ENCODE peak calls at places on chromosomes 11 and 22, in six cellular contexts. D, A, L, Y, J and O are unnamed samples.

GRCh38 chr22:40076702-40077645 is 82.2 kb downstream of the FAM83F start:
- DNase-seq in D (no peak), A (no peak), L (no peak), Y (no peak), J (no peak), O (no peak)

GRCh38 chr11:46378811-46379482 is 2.5 kb upstream of the MDK start:
- DNase-seq in D (no peak), A (no peak), L (no peak), Y (no peak), J (no peak), O (no peak)

GRCh38 chr11:111676878-111677585 is 74.8 kb downstream of the SIK2 start:
- DNase-seq in D (no peak), A (no peak), L (peak; percentile 12), Y (no peak), J (no peak), O (no peak)

GRCh38 chr11:36177837-36178236 is 111.4 kb downstream of the COMMD9 start:
- DNase-seq in D (no peak), A (no peak), L (no peak), Y (no peak), J (no peak), O (no peak)

GRCh38 chr11:116984589-116984988 is 113.6 kb downstream of the SIK3 start:
- DNase-seq in D (no peak), A (no peak), L (no peak), Y (no peak), J (peak; percentile 97), O (no peak)

GRCh38 chr11:10657308-10658271 is 36.0 kb downstream of the IRAG1 start:
- DNase-seq in D (no peak), A (no peak), L (no peak), Y (no peak), J (no peak), O (no peak)

GRCh38 chr11:131759140-131759539 is 388.7 kb downstream of the NTM start:
- DNase-seq in D (no peak), A (no peak), L (no peak), Y (no peak), J (no peak), O (no peak)

GRCh38 chr11:20639688-20640087 is 29.7 kb upstream of the NELL1 start:
- DNase-seq in D (no peak), A (no peak), L (no peak), Y (no peak), J (no peak), O (no peak)

GRCh38 chr22:27876684-27877083 is 42.4 kb downstream of the PITPNB start:
- DNase-seq in D (no peak), A (no peak), L (no peak), Y (no peak), J (no peak), O (no peak)

GRCh38 chr22:46723882-46724281 is 14.2 kb downstream of the CERK start:
- DNase-seq in D (no peak), A (no peak), L (no peak), Y (no peak), J (no peak), O (no peak)

GRCh38 chr11:17286332-17286731 is 9.8 kb downstream of the NUCB2 start:
- DNase-seq in D (no peak), A (no peak), L (no peak), Y (no peak), J (no peak), O (no peak)

GRCh38 chr22:22710719-22711531 is 66.5 kb downstream of the GGTLC2 start:
- DNase-seq in D (peak; percentile 38), A (peak; percentile 92), L (peak; percentile 13), Y (peak; percentile 77), J (no peak), O (peak; percentile 76)

GRCh38 chr11:67027943-67028542 is 5.1 kb downstream of the SYT12 start:
- DNase-seq in D (no peak), A (peak; percentile 53), L (no peak), Y (no peak), J (no peak), O (no peak)

GRCh38 chr11:107457205-107457557 is 444 bp downstream of the CWF19L2 start:
- DNase-seq in D (no peak), A (no peak), L (peak; percentile 12), Y (no peak), J (no peak), O (no peak)

GRCh38 chr11:9130297-9130696 is 38.9 kb upstream of the SCUBE2 start:
- DNase-seq in D (no peak), A (no peak), L (no peak), Y (no peak), J (no peak), O (no peak)

GRCh38 chr22:37806409-37807338 is 1.1 kb upstream of the GCAT start:
- DNase-seq in D (no peak), A (peak; percentile 71), L (no peak), Y (no peak), J (no peak), O (peak; percentile 35)

GRCh38 chr11:36280531-36280930 is 8.7 kb downstream of the COMMD9 start:
- DNase-seq in D (peak; percentile 18), A (no peak), L (no peak), Y (no peak), J (no peak), O (no peak)

GRCh38 chr22:36746571-36746970 is 29.3 kb downstream of the IFT27 start:
- DNase-seq in D (no peak), A (peak; percentile 20), L (no peak), Y (no peak), J (no peak), O (no peak)

GRCh38 chr11:108062336-108062735 is 53.6 kb downstream of the CUL5 start:
- DNase-seq in D (no peak), A (no peak), L (no peak), Y (no peak), J (no peak), O (no peak)

DNA sequence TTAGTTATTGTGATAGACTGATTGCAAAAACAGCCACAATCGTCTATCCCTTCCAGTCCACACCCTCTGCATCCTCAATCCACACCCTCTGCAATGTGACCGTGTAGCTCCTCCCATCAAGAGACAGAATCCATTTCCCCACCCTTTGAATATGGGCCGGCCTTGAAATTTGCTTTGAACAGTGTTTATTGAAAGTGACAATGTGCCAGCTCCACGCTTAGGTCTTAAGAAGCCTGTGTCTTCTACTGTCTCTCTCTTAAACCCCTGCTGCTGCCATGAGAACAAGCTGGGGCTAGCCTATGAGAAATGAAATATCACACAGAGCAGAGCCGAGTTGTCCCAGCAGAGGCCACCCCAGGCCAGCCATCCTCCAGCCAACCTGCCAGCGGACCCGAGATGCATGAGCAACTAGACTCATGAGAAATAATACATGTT is 22.3 kb upstream of the MICAL2 start:
- DNase-seq in D (peak; percentile 75), A (no peak), L (no peak), Y (peak; percentile 61), J (peak; percentile 43), O (no peak)
- TF ChIP-seq CTCF in D (peak; percentile 69), A (peak; percentile 18), L (peak; percentile 62), Y (peak; percentile 33), J (peak; percentile 49), O (no peak)

DNA sequence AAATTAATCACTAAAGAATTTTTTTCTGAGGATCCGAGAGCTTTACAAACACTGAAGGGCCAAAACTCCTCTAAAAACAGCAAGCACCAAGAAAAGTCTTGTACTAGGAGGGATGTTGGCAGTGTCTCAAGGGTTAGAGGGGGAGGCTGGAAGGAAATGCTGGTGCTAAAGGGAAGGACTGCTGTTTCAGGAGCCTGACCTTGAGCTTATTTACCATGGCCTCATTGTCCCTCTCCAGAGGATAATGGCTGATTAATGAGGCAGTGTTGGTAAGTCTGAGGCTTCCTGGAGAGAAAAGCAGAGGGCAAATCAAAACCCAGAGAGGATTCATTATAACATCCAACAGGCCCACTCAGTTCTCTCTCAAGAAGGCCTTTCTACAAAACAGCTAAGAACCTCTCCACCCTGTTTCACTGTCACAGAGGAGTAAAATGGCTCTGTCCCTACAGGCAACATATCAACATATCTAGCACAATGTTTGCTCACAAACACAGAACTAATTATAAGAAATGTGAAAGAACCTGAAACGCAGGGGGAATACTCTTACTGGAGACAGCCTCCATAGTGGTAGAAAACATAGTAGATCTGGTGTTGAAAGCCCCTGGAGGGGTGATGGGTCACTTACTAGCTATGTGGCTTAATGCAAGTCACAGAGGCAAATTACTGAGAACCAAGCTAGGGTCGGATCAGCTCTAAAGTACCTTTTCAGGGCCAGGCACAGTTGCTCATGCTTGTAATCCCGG is 31.5 kb downstream of the NUMA1 start:
- DNase-seq in D (peak; percentile 32), A (peak; percentile 53), L (no peak), Y (no peak), J (no peak), O (no peak)
- TF ChIP-seq CTCF in D (no peak), A (no peak), L (no peak), Y (no peak), J (no peak), O (no peak)

GRCh38 chr11:31995031-31995430 is 95.8 kb upstream of the RCN1 start:
- DNase-seq in D (no peak), A (no peak), L (no peak), Y (no peak), J (no peak), O (no peak)

GRCh38 chr11:31995525-31996123 is 95.2 kb upstream of the RCN1 start:
- DNase-seq in D (no peak), A (no peak), L (no peak), Y (no peak), J (peak; percentile 5), O (no peak)

GRCh38 chr11:31996159-31996881 is 94.6 kb upstream of the RCN1 start:
- DNase-seq in D (no peak), A (no peak), L (no peak), Y (no peak), J (no peak), O (no peak)

GRCh38 chr11:32002311-32002710 is 88.6 kb upstream of the RCN1 start:
- DNase-seq in D (no peak), A (no peak), L (no peak), Y (no peak), J (peak; percentile 5), O (no peak)

DNA sequence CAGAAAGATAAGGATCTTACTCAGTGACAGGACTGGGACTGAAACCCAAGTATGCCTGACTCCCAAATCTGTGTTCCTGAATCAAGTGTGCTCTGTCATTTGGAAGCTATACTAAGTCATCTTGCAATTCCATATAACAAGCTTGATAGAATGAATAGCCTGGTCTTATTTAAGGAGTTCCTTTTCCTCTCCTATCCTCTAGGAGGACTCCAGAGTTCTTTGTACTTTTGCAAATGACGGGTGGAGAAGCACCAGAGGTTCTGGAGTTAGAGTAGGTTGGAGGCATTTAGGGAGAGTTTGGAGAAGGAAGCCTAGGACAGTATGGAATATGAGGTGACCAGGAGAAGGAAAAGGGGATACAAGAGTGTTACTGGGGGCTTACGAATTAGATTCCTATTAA is 92.9 kb upstream of the RCN1 start:
- DNase-seq in D (no peak), A (no peak), L (no peak), Y (no peak), J (no peak), O (no peak)
- TF ChIP-seq CTCF in D (no peak), A (peak; percentile 47), L (no peak), Y (no peak), J (no peak), O (no peak)

DNA sequence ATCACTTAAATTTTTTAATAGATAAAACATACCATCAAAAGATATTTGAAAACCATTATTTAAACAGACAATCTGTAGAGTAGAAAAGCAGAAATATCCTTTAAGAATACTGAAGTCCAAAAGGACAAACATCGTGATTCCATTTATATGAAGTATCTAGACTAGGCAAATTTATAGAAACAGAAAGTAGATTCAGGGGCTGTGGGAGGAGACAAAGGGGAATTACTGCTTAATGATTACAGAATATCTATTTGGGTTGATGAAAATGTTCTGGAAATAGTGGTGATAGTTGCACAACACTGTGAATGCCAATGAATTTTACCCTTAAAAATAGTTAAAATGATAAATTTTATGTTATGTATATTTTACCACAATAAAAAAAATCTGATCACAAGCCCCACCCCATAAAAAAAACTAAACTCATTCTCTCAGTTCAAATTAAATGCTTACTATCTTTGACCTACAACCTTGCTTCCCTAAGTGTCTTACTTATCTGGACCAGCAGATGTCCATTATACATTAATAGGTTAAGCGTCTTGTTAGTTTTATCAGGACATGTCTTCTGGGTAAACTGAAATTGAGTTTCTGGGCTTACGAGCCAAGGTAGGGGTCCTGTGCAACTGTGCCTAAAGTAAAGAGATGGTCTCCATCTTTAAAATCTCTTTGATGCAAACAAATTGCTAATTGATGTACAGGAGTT is 86.3 kb downstream of the FCHSD2 start:
- DNase-seq in D (no peak), A (no peak), L (no peak), Y (no peak), J (no peak), O (no peak)
- TF ChIP-seq CTCF in D (no peak), A (no peak), L (no peak), Y (no peak), J (no peak), O (no peak)